ENCODE peak calls at places on chromosome 16, in four cellular contexts. L, P, D and V are unnamed samples. For H3K9me3 and H3K4me1, the result is how much of the 10 kb centered on the place peaks cover.

GRCh38 chr16:1298406-1298805 is 11.0 kb upstream of the UBE2I start:
- DNase-seq in L (no peak), D (no peak), P (no peak), V (no peak)

GRCh38 chr16:47732122-47732805 is 271.1 kb downstream of the PHKB start:
- DNase-seq in P (no peak), L (no peak), D (peak), V (no peak)

GRCh38 chr16:11639925-11640899 is 28.0 kb upstream of the SNN start:
- DNase-seq in P (peak), D (peak), L (no peak), V (no peak)

GRCh38 chr16:60636117-60636516 is 1400.1 kb downstream of the CDH8 start:
- DNase-seq in L (no peak), D (peak), P (peak), V (peak)

GRCh38 chr16:72875291-72876036 is 172.5 kb downstream of the ZFHX3 start:
- DNase-seq in D (peak), P (peak), L (peak), V (no peak)

GRCh38 chr16:75053791-75054555 is 55.1 kb downstream of the ZNRF1 start:
- DNase-seq in P (peak), D (no peak), L (peak), V (no peak)

GRCh38 chr16:49838639-49839461 is 17.1 kb downstream of the ZNF423 start:
- DNase-seq in D (no peak), L (no peak), P (no peak), V (no peak)

GRCh38 chr16:22035094-22035675 is 27.3 kb downstream of the MOSMO start:
- DNase-seq in D (no peak), L (no peak), P (no peak), V (no peak)

GRCh38 chr16:48231675-48232214 is 12.4 kb upstream of the LONP2 start:
- DNase-seq in P (peak), D (peak), L (peak), V (peak)

GRCh38 chr16:425740-426114 is 278 bp downstream of the RAB11FIP3 start:
- DNase-seq in P (no peak), L (no peak), D (no peak), V (no peak)

GRCh38 chr16:1053700-1054368 is 18.7 kb upstream of the SSTR5 start:
- DNase-seq in D (no peak), P (no peak), L (no peak), V (no peak)

GRCh38 chr16:80527297-80527696 is 13.5 kb upstream of the DYNLRB2 start:
- DNase-seq in P (peak), D (peak), L (peak), V (peak)

GRCh38 chr16:21646721-21647561 is 5.5 kb downstream of the IGSF6 start:
- DNase-seq in P (no peak), D (peak), L (no peak), V (no peak)

GRCh38 chr16:54931041-54931756 is 534 bp downstream of the IRX5 start:
- DNase-seq in D (peak), P (no peak), L (peak), V (no peak)
- H3K4me3 ChIP-seq in D (peak), P (peak), L (peak), V (peak)

GRCh38 chr16:71449020-71449419 is 7.2 kb upstream of the TLE7 start:
- DNase-seq in D (no peak), L (no peak), P (no peak), V (no peak)
- H3K9me3 ChIP-seq in D (under half), L (under half), P (half or more), V (under half)

GRCh38 chr16:82628741-82629140 is 2.0 kb downstream of the CDH13 start:
- DNase-seq in P (no peak), D (no peak), L (no peak), V (no peak)

GRCh38 chr16:82629441-82630027 is 2.8 kb downstream of the CDH13 start:
- DNase-seq in P (no peak), D (peak), L (peak), V (no peak)

GRCh38 chr16:82630219-82630618 is 3.5 kb downstream of the CDH13 start:
- DNase-seq in D (peak), P (no peak), L (no peak), V (no peak)

GRCh38 chr16:82625066-82625968 is 1.5 kb upstream of the CDH13 start:
- DNase-seq in L (no peak), P (no peak), D (no peak), V (no peak)

GRCh38 chr16:82627811-82628339 is 1.1 kb downstream of the CDH13 start:
- DNase-seq in P (no peak), L (peak), D (peak), V (no peak)
- H3K4me1 ChIP-seq in P (under half), L (under half), D (under half), V (under half)

GRCh38 chr16:69386596-69386995 is 789 bp upstream of the TERF2 start:
- DNase-seq in L (no peak), D (no peak), P (no peak), V (no peak)
- H3K4me3 ChIP-seq in L (no peak), D (peak), P (peak), V (no peak)

GRCh38 chr16:59295474-59295873 is 561.4 kb upstream of the GOT2 start:
- DNase-seq in L (no peak), P (no peak), D (no peak), V (no peak)

GRCh38 chr16:59296002-59296401 is 561.9 kb upstream of the GOT2 start:
- DNase-seq in P (no peak), D (no peak), L (no peak), V (no peak)

GRCh38 chr16:59290718-59291117 is 556.6 kb upstream of the GOT2 start:
- DNase-seq in P (no peak), L (no peak), D (no peak), V (no peak)
- H3K9me3 ChIP-seq in P (under half), L (under half), D (under half), V (under half)

DNA sequence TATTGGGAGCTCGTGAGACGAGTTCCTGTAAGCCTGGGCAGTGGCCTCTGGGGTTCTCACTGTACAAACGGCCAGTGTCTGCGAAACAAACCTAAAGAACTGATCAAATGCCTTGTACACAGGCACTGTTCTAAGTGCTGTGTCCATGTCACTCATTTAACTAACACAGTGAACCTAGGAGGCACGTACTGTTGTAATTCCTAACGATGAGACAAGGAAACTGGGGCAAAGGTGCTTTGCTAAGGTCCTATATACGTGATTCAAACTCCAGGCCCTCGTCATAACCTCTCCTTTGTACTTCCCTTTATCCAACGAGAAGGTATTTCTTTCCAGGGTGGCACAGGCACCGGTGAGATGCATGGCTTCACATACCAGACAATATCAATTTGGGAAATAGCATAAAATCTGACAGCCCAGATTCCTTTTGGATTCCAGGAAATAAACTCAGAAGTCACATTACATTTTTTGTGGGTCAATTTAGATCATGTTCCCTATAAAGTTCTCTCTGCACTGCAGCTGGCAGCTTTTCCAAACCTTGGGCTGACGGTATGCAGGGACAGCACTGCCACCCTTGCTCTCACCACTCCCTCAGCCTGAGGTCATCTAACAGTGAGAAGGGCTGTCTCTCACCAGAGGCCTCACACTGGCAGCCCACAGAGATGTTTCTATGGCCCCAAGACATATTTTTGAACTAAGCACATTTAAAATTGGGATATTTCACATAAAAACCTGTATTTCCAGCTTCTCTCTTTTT is 18.3 kb downstream of the GLYR1 start:
- DNase-seq in P (no peak), D (no peak), L (no peak), V (no peak)
- H3K4me1 ChIP-seq in P (under half), D (under half), L (under half), V (under half)

DNA sequence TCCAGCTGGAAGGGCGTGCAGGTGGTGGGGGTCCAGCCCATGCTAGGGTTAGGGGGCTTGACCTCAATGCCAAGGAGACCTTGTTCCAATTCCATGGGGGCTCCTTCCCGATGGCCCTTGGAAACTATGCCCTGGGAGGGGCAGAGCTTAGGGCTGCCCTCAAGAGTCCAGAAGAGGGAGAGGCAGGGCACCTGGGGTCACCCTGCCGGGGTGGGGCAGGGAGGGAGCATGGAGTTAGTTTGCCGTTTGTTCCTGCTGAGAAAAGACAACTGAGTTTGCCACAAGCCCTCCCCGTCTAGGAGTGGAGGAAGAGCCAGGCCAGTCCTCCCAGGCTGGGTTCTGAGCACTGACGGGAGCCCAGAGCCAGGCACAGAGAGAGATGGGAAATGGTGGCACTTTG is 21.4 kb downstream of the MMP15 start:
- DNase-seq in D (no peak), P (no peak), L (no peak), V (no peak)
- H3K4me3 ChIP-seq in D (no peak), P (no peak), L (no peak), V (no peak)

GRCh38 chr16:3292604-3293003 is 9.3 kb downstream of the ZNF263 start:
- DNase-seq in L (no peak), P (no peak), D (no peak), V (no peak)
- H3K9me3 ChIP-seq in L (under half), P (half or more), D (half or more), V (under half)

DNA sequence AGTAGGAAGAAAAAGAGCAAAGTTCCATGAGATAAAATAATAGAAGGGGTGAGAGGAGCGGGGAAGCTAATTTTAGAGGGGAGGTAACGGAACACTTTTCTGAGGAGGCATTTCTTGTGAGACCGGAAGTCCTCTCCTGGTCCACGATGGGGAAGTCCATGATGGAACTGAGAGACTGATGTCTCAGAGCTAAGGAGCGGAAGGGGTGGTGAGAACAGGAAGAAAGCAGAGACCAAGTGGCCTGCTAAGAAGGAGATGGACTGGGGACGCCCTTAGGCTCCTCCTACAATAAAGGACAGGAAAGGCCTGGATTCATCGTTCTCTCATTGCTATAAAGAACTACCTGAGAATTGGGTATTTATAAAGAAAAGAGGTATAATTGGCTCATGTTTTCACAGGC is 59.4 kb downstream of the ADAMTS18 start:
- DNase-seq in P (no peak), D (no peak), L (no peak), V (no peak)
- H3K4me1 ChIP-seq in P (under half), D (under half), L (under half), V (under half)